ENCODE peak calls at places on chromosomes 16 and 17, in seven cellular contexts. V is fibroblast of pulmonary artery, E is left lung, Q is lower lobe of right lung, B is Calu3, R is MCF 10A, L is MM.1S. F is an unnamed sample.

GRCh38 chr17:72715906-72716572 is 376.4 kb downstream of the SLC39A11 start:
- DNase-seq in V (peak), E (no peak), Q (no peak), B (peak), R (peak), L (no peak), F (peak)

GRCh38 chr16:5575121-5575520 is 477.5 kb upstream of the EEF2KMT start:
- DNase-seq in V (no peak), E (no peak), Q (no peak), B (no peak), R (no peak), L (no peak), F (no peak)

GRCh38 chr17:76199466-76199865 is 40.8 kb downstream of the RNF157 start:
- DNase-seq in V (no peak), E (no peak), Q (no peak), B (no peak), R (no peak), L (no peak), F (no peak)

GRCh38 chr17:12074346-12074745 is 53.7 kb downstream of the MAP2K4 start:
- DNase-seq in V (no peak), E (no peak), Q (no peak), B (no peak), R (no peak), L (no peak), F (no peak)

GRCh38 chr16:26391833-26392232 is 674.9 kb upstream of the C16orf82 start:
- DNase-seq in V (no peak), E (no peak), Q (no peak), B (no peak), R (no peak), L (no peak), F (no peak)

GRCh38 chr17:81582341-81582740 is 30.2 kb upstream of the FAAP100 start:
- DNase-seq in V (peak), E (no peak), Q (no peak), B (no peak), R (no peak), L (no peak), F (peak)

GRCh38 chr16:82943371-82943770 is 316.6 kb downstream of the CDH13 start:
- DNase-seq in V (peak), E (no peak), Q (no peak), B (no peak), R (peak), L (no peak), F (no peak)

GRCh38 chr17:72258711-72259110 is 137.9 kb downstream of the SOX9 start:
- DNase-seq in V (no peak), E (no peak), Q (no peak), B (no peak), R (no peak), L (no peak), F (no peak)

GRCh38 chr17:59485018-59485417 is 80.4 kb upstream of the DHX40 start:
- DNase-seq in V (no peak), E (no peak), Q (no peak), B (no peak), R (no peak), L (no peak), F (no peak)

GRCh38 chr17:49497147-49498036 is 2.3 kb downstream of the NGFR start:
- DNase-seq in V (no peak), E (peak), Q (no peak), B (peak), R (no peak), L (no peak), F (peak)
- TF ChIP-seq CTCF in V (no peak), E (no peak), Q (no peak), B (no peak), R (no peak), L (no peak), F (no peak)

GRCh38 chr16:30895592-30896202 is 717 bp upstream of the CTF1 start:
- DNase-seq in V (peak), E (peak), Q (no peak), B (no peak), R (no peak), L (no peak), F (no peak)

GRCh38 chr16:30893744-30894539 is at the start of gene BCL7C:
- DNase-seq in V (peak), E (peak), Q (peak), B (peak), R (peak), L (peak), F (peak)

GRCh38 chr16:30892670-30893069 is 1.2 kb downstream of the BCL7C start:
- DNase-seq in V (no peak), E (peak), Q (no peak), B (no peak), R (no peak), L (no peak), F (no peak)

GRCh38 chr16:30894540-30895368 is 877 bp upstream of the BCL7C start:
- DNase-seq in V (peak), E (peak), Q (no peak), B (no peak), R (peak), L (no peak), F (peak)

GRCh38 chr16:30893082-30893743 is 664 bp downstream of the BCL7C start:
- DNase-seq in V (no peak), E (peak), Q (no peak), B (no peak), R (no peak), L (peak), F (no peak)
- TF ChIP-seq CTCF in V (no peak), E (no peak), Q (no peak), B (no peak), R (no peak), L (no peak), F (no peak)

GRCh38 chr17:880871-881269 is 98.7 kb downstream of the NXN start:
- DNase-seq in V (no peak), E (no peak), Q (no peak), B (no peak), R (no peak), L (no peak), F (peak)

GRCh38 chr17:882827-883585 is 96.6 kb downstream of the NXN start:
- DNase-seq in V (peak), E (no peak), Q (no peak), B (no peak), R (peak), L (no peak), F (peak)

GRCh38 chr17:880074-880870 is 98.1 kb downstream of the MRM3 start:
- DNase-seq in V (peak), E (no peak), Q (no peak), B (peak), R (peak), L (no peak), F (peak)

GRCh38 chr17:876272-876671 is 94.1 kb downstream of the MRM3 start:
- DNase-seq in V (no peak), E (no peak), Q (no peak), B (no peak), R (no peak), L (no peak), F (no peak)

DNA sequence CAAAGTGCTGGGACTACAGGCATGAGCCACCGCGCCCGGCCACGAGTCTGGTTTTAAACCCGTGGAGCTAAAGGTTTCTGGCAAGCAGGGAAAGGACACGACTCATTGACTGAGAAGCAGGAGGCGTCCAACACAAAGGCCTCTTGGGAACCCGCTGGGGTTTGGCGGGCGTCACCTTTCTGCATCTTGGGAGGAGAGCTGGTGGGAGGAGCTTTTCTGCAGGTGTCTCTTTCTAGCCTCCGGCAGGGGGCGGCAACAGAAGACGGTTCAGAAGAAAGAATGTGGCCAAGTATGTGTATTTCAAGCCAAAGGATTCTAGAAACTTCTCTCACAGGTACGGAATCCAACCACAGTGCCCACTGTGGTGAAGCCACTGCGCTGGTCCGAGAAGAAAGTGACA is 97.4 kb downstream of the MRM3 start:
- DNase-seq in V (peak), E (peak), Q (peak), B (peak), R (peak), L (peak), F (peak)
- TF ChIP-seq CTCF in V (peak), E (peak), Q (peak), B (peak), R (peak), L (peak), F (peak)

DNA sequence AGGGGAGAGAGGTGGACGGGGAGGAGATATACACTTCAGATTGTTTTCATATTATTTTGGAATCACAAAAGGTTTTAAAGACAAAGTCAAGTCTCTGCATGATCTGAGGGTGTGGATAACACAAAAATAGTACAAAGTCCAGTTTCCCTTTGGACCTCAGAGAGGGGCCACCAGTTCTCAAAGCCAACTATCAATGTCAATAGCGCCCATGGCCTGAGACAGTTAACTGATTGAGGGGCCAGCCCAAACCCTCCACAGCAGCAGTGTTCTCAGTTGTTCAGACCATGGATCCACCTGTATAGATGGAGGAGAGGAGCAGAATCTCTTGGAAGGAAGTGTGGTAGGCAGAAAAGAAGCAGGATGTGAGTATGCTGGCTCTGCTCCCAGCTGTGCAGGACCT is 12.9 kb downstream of the PSME3IP1 start:
- DNase-seq in V (no peak), E (no peak), Q (no peak), B (no peak), R (no peak), L (no peak), F (no peak)
- TF ChIP-seq CTCF in V (no peak), E (no peak), Q (no peak), B (no peak), R (no peak), L (no peak), F (no peak)

GRCh38 chr17:50871898-50872297 is 5.7 kb upstream of the TOB1 start:
- DNase-seq in V (no peak), E (no peak), Q (no peak), B (no peak), R (no peak), L (no peak), F (no peak)
- TF ChIP-seq CTCF in V (no peak), E (no peak), Q (no peak), B (no peak), R (no peak), L (no peak), F (no peak)

GRCh38 chr16:54361813-54362212 is 75.2 kb upstream of the IRX3 start:
- DNase-seq in V (no peak), E (no peak), Q (no peak), B (no peak), R (no peak), L (no peak), F (no peak)
- TF ChIP-seq CTCF in V (no peak), E (no peak), Q (no peak), B (no peak), R (no peak), L (no peak), F (no peak)

DNA sequence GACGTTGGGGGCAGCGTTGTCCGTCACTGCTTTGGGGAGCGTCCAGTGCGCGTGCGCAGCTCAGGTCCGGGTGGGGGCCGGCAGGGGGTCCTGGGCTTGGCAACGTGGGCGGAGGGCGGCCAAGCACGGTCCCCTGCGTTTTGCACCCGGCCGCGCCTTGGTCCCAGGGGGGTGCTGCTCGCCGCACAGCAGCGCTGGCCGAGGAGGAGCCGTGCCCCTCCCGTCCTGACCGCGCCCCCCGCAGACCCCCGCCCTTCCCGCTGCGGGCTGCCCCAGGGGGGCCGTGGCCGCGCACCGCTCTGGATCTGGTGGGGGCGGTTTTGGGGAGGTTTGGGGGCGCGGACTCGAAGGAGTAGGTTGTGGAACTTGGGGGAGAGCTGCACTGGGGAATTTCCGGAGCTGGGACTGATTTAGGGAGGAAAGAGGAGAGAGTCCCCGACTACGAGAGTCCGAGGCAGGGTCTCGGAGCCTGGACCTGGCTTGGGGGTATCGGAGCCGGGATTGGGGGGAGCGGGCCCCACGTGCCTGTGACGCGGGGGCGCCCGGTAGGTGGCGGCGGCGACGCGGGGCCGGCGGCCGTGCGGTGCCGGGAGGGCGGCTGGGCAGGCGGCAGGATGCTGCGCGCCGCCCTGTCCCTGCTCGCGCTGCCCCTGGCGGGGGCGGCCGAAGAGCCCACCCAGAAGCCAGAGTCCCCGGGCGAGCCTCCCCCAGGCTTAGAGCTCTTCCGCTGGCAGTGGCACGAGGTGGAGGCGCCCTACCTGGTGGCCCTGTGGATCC is at the start of gene SLC9A5:
- DNase-seq in V (no peak), E (no peak), Q (peak), B (peak), R (no peak), L (no peak), F (peak)
- TF ChIP-seq CTCF in V (no peak), E (no peak), Q (no peak), B (peak), R (no peak), L (no peak), F (no peak)

DNA sequence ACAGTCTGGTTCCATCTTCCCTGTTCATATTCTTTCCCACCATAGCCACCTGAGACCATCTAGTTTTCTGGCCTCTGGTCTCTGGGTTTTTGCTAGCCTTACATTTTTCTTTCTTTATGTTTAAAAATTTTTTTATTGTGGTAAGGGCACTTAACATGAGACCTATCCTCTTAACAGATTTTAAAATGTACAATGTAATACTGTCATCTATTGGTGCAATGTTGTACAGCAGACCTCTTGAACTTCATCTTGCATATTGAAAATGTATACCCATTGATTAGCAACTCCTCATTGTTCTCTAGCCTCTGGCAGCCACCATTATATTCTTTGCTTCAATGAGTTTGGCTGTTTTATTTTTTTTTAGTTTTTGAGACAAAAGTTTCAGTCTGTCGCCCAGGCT is 39.2 kb downstream of the ITGAM start:
- DNase-seq in V (peak), E (no peak), Q (no peak), B (no peak), R (no peak), L (no peak), F (peak)
- TF ChIP-seq CTCF in V (peak), E (no peak), Q (no peak), B (no peak), R (peak), L (peak), F (peak)

GRCh38 chr16:71500964-71501363 is 11.8 kb upstream of the ZNF19 start:
- DNase-seq in V (no peak), E (no peak), Q (no peak), B (no peak), R (no peak), L (no peak), F (no peak)
- TF ChIP-seq CTCF in V (no peak), E (no peak), Q (no peak), B (no peak), R (no peak), L (no peak), F (no peak)

GRCh38 chr16:1073566-1074378 is 1.2 kb downstream of the SSTR5 start:
- DNase-seq in V (no peak), E (no peak), Q (no peak), B (no peak), R (no peak), L (no peak), F (no peak)
- TF ChIP-seq CTCF in V (no peak), E (no peak), Q (no peak), B (peak), R (peak), L (no peak), F (no peak)

F was measured in epithelial cell of esophagus.